ENCODE peak calls at places on chromosomes 16 and 17, in five cellular contexts. One of them, this sample, is unnamed.

GRCh38 chr16:52546291-52546941 is 527 bp downstream of the TOX3 start:
- DNase-seq in stomach: no peak
- DNase-seq in prostate gland: no peak
- DNase-seq in SK-N-SH: peak; percentile 48
- DNase-seq in GM12891: peak; percentile 5
- DNase-seq in this sample: no peak

GRCh38 chr17:1398900-1399299 is 1.1 kb downstream of the YWHAE start:
- DNase-seq in GM12891: no peak
- DNase-seq in SK-N-SH: no peak
- DNase-seq in stomach: no peak
- DNase-seq in prostate gland: peak; percentile 20
- DNase-seq in this sample: no peak

GRCh38 chr17:50266384-50267073 is 7.7 kb upstream of the TMEM92 start:
- DNase-seq in prostate gland: peak; percentile 85
- DNase-seq in SK-N-SH: peak; percentile 82
- DNase-seq in GM12891: no peak
- DNase-seq in stomach: peak; percentile 88
- DNase-seq in this sample: peak; percentile 68

GRCh38 chr17:72766761-72767356 is 325.6 kb downstream of the SLC39A11 start:
- DNase-seq in prostate gland: no peak
- DNase-seq in GM12891: no peak
- DNase-seq in SK-N-SH: no peak
- DNase-seq in stomach: no peak
- DNase-seq in this sample: no peak

GRCh38 chr17:62179525-62180161 is 114.6 kb upstream of the MED13 start:
- DNase-seq in GM12891: no peak
- DNase-seq in prostate gland: no peak
- DNase-seq in stomach: no peak
- DNase-seq in SK-N-SH: no peak
- DNase-seq in this sample: no peak

GRCh38 chr16:27197004-27197403 is 6.3 kb upstream of the KDM8 start:
- DNase-seq in GM12891: no peak
- DNase-seq in SK-N-SH: no peak
- DNase-seq in stomach: no peak
- DNase-seq in prostate gland: no peak
- DNase-seq in this sample: no peak

GRCh38 chr16:2473999-2474876 is 689 bp upstream of the TBC1D24 start:
- DNase-seq in prostate gland: no peak
- DNase-seq in stomach: peak; percentile 60
- DNase-seq in SK-N-SH: peak; percentile 79
- DNase-seq in GM12891: peak; percentile 72
- DNase-seq in this sample: peak; percentile 58

GRCh38 chr17:46157443-46158107 is 35.7 kb downstream of the KANSL1 start:
- DNase-seq in prostate gland: no peak
- DNase-seq in SK-N-SH: no peak
- DNase-seq in GM12891: no peak
- DNase-seq in stomach: no peak
- DNase-seq in this sample: no peak

GRCh38 chr17:46125831-46126230 is 67.4 kb downstream of the KANSL1 start:
- DNase-seq in prostate gland: no peak
- DNase-seq in stomach: no peak
- DNase-seq in SK-N-SH: no peak
- DNase-seq in GM12891: no peak
- DNase-seq in this sample: no peak

GRCh38 chr17:69223809-69224208 is 4.8 kb downstream of the ABCA10 start:
- DNase-seq in SK-N-SH: no peak
- DNase-seq in prostate gland: no peak
- DNase-seq in stomach: no peak
- DNase-seq in GM12891: no peak
- DNase-seq in this sample: no peak

GRCh38 chr16:5442054-5442453 is 344.5 kb upstream of the EEF2KMT start:
- DNase-seq in stomach: no peak
- DNase-seq in SK-N-SH: no peak
- DNase-seq in prostate gland: no peak
- DNase-seq in GM12891: no peak
- DNase-seq in this sample: no peak
- TF ChIP-seq POLR2AphosphoS5 in stomach: no peak
- TF ChIP-seq POLR2AphosphoS5 in SK-N-SH: no peak
- TF ChIP-seq POLR2AphosphoS5 in prostate gland: no peak
- TF ChIP-seq POLR2AphosphoS5 in GM12891: no peak
- TF ChIP-seq POLR2AphosphoS5 in this sample: no peak

GRCh38 chr16:67726106-67727034 is 7.3 kb upstream of the GFOD2 start:
- DNase-seq in SK-N-SH: no peak
- DNase-seq in prostate gland: no peak
- DNase-seq in GM12891: no peak
- DNase-seq in stomach: no peak
- DNase-seq in this sample: no peak
- TF ChIP-seq POLR2AphosphoS5 in SK-N-SH: no peak
- TF ChIP-seq POLR2AphosphoS5 in prostate gland: no peak
- TF ChIP-seq POLR2AphosphoS5 in GM12891: no peak
- TF ChIP-seq POLR2AphosphoS5 in stomach: no peak
- TF ChIP-seq POLR2AphosphoS5 in this sample: no peak

DNA sequence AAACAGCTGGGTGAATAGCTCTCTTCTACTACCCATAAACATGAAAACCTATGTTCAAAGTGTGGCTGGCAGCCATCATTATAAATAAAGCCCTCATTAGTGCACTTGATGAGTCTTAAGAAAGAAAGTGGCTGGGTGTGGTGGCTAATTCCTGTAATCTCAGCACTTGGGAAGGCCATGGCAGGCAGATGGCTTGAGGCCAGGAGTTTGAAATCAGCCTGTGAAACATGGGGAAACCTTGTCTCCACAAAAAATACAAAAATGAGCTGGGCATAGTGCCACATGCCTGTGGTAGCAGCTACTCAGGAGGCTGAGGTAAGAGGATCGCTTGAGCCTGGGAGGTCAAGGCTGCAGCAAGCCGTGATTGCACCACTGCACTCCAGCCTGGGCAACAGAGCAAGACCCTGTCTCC is 28.3 kb upstream of the APPBP2 start:
- DNase-seq in stomach: peak; percentile 66
- DNase-seq in SK-N-SH: no peak
- DNase-seq in GM12891: no peak
- DNase-seq in prostate gland: no peak
- DNase-seq in this sample: no peak
- TF ChIP-seq POLR2AphosphoS5 in stomach: no peak
- TF ChIP-seq POLR2AphosphoS5 in SK-N-SH: no peak
- TF ChIP-seq POLR2AphosphoS5 in GM12891: no peak
- TF ChIP-seq POLR2AphosphoS5 in prostate gland: no peak
- TF ChIP-seq POLR2AphosphoS5 in this sample: no peak

GRCh38 chr16:4087990-4088577 is 28.2 kb downstream of the ADCY9 start:
- DNase-seq in stomach: no peak
- DNase-seq in prostate gland: no peak
- DNase-seq in GM12891: no peak
- DNase-seq in SK-N-SH: no peak
- DNase-seq in this sample: peak; percentile 38
- TF ChIP-seq POLR2AphosphoS5 in stomach: no peak
- TF ChIP-seq POLR2AphosphoS5 in prostate gland: no peak
- TF ChIP-seq POLR2AphosphoS5 in GM12891: no peak
- TF ChIP-seq POLR2AphosphoS5 in SK-N-SH: no peak
- TF ChIP-seq POLR2AphosphoS5 in this sample: no peak